ENCODE peak calls at places on chromosomes 5 and 9, in seven cellular contexts. C is right atrium auricular region; J is CD8-positive, alpha-beta memory T cell; T is PC-9; U is CD4-positive, CD25-positive, alpha-beta regulatory T cell; L is mammary epithelial cell; F is fibroblast of lung. O is an unnamed sample.

GRCh38 chr9:37596504-37596903 is 4.1 kb upstream of the TOMM5 start:
- DNase-seq in C (no peak), J (no peak), T (no peak), U (no peak), L (no peak), F (no peak), O (no peak)

GRCh38 chr5:134410822-134411221 is 859 bp downstream of the CDKN2AIPNL start:
- DNase-seq in C (no peak), J (no peak), T (no peak), U (no peak), L (no peak), F (no peak), O (no peak)

GRCh38 chr5:176543428-176544182 is 5.5 kb upstream of the CDHR2 start:
- DNase-seq in C (no peak), J (peak; percentile 78), T (peak; percentile 74), U (peak; percentile 66), L (peak; percentile 61), F (peak; percentile 25), O (peak; percentile 90)

GRCh38 chr9:136345281-136346156 is 18.0 kb downstream of the DNLZ start:
- DNase-seq in C (peak; percentile 91), J (no peak), T (peak; percentile 52), U (no peak), L (peak; percentile 76), F (peak; percentile 51), O (no peak)

GRCh38 chr9:95722141-95722540 is 153.3 kb upstream of the ERCC6L2 start:
- DNase-seq in C (no peak), J (no peak), T (no peak), U (no peak), L (no peak), F (no peak), O (peak; percentile 51)

GRCh38 chr9:111287127-111287526 is 42.9 kb downstream of the OR2K2 start:
- DNase-seq in C (no peak), J (no peak), T (peak; percentile 43), U (no peak), L (peak; percentile 36), F (peak; percentile 88), O (no peak)

GRCh38 chr9:68844623-68845612 is 139.9 kb downstream of the PIP5K1B start:
- DNase-seq in C (peak; percentile 73), J (peak; percentile 10), T (no peak), U (no peak), L (no peak), F (no peak), O (peak; percentile 40)

GRCh38 chr5:93746406-93747056 is 5.1 kb upstream of the POU5F2 start:
- DNase-seq in C (no peak), J (no peak), T (no peak), U (no peak), L (peak; percentile 39), F (peak; percentile 61), O (no peak)

GRCh38 chr9:8802242-8802641 is 1002.7 kb upstream of the DMAC1 start:
- DNase-seq in C (no peak), J (no peak), T (no peak), U (no peak), L (no peak), F (no peak), O (no peak)

GRCh38 chr5:160342413-160342941 is 27.9 kb downstream of the C1QTNF2 start:
- DNase-seq in C (no peak), J (no peak), T (peak; percentile 41), U (no peak), L (peak; percentile 83), F (peak; percentile 83), O (no peak)

GRCh38 chr9:101711330-101711941 is 27.0 kb downstream of the GRIN3A start:
- DNase-seq in C (no peak), J (peak; percentile 11), T (no peak), U (no peak), L (peak; percentile 3), F (no peak), O (no peak)

GRCh38 chr5:163569284-163569683 is 63.9 kb downstream of the MAT2B start:
- DNase-seq in C (no peak), J (no peak), T (no peak), U (no peak), L (peak; percentile 22), F (peak; percentile 45), O (no peak)

GRCh38 chr9:35914307-35914807 is 5.1 kb downstream of the SPAAR start:
- DNase-seq in C (peak; percentile 85), J (peak; percentile 15), T (peak; percentile 69), U (no peak), L (no peak), F (peak; percentile 34), O (peak; percentile 74)

GRCh38 chr5:93193756-93194155 is 387.3 kb downstream of the NR2F1-AS1 start:
- DNase-seq in C (no peak), J (no peak), T (no peak), U (no peak), L (no peak), F (peak; percentile 53), O (no peak)

GRCh38 chr5:169182797-169183196 is 118.1 kb downstream of the SLIT3 start:
- DNase-seq in C (no peak), J (no peak), T (no peak), U (no peak), L (peak; percentile 82), F (no peak), O (no peak)

DNA sequence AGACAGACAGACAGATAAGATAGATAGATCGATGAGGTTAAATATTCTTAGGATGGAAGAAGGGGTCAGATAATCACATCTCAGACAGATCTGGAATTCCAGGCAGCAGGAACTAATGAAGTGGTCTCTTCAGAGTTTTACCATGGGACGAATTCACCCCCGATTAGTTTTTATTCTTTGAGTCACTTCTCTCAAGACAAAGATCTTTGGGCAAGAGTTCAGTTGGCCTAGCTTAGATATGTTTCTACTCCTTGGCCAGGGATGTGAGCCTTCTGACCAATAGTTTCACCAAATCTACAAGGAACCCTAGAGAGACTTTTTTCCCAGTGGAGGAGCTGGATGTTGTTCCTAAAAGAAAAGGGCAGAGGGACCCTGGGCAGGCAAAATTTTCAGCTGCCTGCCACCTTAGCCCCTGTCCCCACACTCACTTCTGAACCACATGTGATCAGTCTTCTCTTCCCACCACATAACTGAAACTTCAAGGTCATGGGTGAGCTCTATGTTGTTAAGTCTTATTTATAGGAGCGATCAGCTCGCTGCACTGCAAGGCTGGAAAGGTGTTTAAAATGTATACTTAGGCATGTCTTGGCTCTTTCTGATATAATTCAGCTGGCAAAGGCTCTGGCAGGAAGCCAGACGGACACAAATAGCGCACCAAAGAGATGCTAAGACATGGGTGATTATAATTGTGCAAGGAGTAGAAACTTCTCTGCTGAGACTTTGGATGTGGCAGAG is 132.9 kb downstream of the PALM2AKAP2 start:
- DNase-seq in C (no peak), J (no peak), T (no peak), U (no peak), L (no peak), F (peak; percentile 44), O (no peak)
- H3K4me1 ChIP-seq in C (no peaks in the 10 kb centered on the region), J (no peaks in the 10 kb centered on the region), T (peaks cover 28% of the 10 kb centered on the region), U (peaks cover under 1% of the 10 kb centered on the region), L (peaks cover 16% of the 10 kb centered on the region), F (peaks cover 37% of the 10 kb centered on the region), O (peaks cover 24% of the 10 kb centered on the region)

GRCh38 chr5:3007577-3007976 is 256.1 kb upstream of the IRX2 start:
- DNase-seq in C (no peak), J (no peak), T (no peak), U (no peak), L (no peak), F (no peak), O (no peak)

GRCh38 chr5:3002230-3002629 is 250.8 kb upstream of the IRX2 start:
- DNase-seq in C (peak; percentile 9), J (no peak), T (no peak), U (no peak), L (no peak), F (no peak), O (no peak)

GRCh38 chr5:3006961-3007551 is 255.6 kb upstream of the IRX2 start:
- DNase-seq in C (no peak), J (no peak), T (no peak), U (no peak), L (no peak), F (no peak), O (no peak)

GRCh38 chr5:3006526-3006925 is 255.0 kb upstream of the IRX2 start:
- DNase-seq in C (peak; percentile 50), J (no peak), T (no peak), U (no peak), L (no peak), F (no peak), O (no peak)

DNA sequence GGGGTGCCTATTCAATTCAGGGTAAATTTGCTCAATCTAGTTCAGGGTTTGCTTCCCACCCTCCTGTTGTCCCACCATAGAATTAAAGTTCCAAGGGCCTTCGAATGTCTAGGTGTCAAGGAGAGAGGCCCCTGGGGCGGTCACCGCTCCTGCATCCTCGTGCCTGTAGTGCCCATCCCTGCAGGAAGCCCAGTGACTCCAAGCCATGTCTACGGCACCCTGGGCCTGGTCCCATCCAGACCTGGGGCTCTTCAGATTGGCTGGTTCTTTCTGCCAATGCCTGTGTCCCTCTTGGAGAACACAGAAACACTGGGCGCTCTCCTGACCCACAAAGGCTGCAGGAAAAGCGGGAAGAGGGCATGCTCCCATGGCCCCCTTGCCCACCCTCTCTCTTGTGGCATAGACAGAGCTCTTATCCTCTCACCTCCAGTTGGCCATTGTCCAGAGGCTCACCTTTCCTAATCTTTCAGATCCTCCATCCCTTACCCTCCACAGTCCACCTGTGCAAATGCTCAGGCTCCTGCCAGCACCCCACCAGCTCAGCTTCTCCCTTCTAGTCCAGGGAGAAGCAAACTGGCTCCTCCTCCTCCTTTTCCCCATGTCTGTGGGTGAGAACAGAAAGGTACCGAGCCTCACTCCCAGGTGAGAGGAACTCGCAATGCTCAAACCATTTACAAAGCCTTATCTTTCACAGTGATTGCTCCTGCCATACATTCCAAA is 253.0 kb upstream of the IRX2 start:
- DNase-seq in C (peak; percentile 30), J (no peak), T (no peak), U (no peak), L (no peak), F (no peak), O (no peak)
- H3K9me3 ChIP-seq in C (no peaks in the 10 kb centered on the region), J (no peaks in the 10 kb centered on the region), T (peaks cover 5% of the 10 kb centered on the region), U (no peaks in the 10 kb centered on the region), L (peaks cover 4% of the 10 kb centered on the region), F (no peaks in the 10 kb centered on the region), O (peaks cover 30% of the 10 kb centered on the region)

GRCh38 chr5:139684881-139685749 is 37.0 kb downstream of the CXXC5 start:
- DNase-seq in C (no peak), J (no peak), T (no peak), U (no peak), L (no peak), F (no peak), O (no peak)

GRCh38 chr5:139686919-139687421 is 38.8 kb downstream of the CXXC5 start:
- DNase-seq in C (no peak), J (no peak), T (no peak), U (no peak), L (no peak), F (no peak), O (no peak)

GRCh38 chr5:139687656-139688055 is 39.5 kb downstream of the CXXC5 start:
- DNase-seq in C (no peak), J (no peak), T (no peak), U (no peak), L (no peak), F (no peak), O (no peak)

GRCh38 chr5:139685886-139686285 is 37.7 kb downstream of the CXXC5 start:
- DNase-seq in C (no peak), J (no peak), T (no peak), U (no peak), L (no peak), F (no peak), O (no peak)

GRCh38 chr5:139686356-139686918 is 38.3 kb downstream of the CXXC5 start:
- DNase-seq in C (no peak), J (no peak), T (no peak), U (no peak), L (no peak), F (no peak), O (no peak)
- H3K4me1 ChIP-seq in C (no peaks in the 10 kb centered on the region), J (no peaks in the 10 kb centered on the region), T (no peaks in the 10 kb centered on the region), U (no peaks in the 10 kb centered on the region), L (peaks cover 8% of the 10 kb centered on the region), F (no peaks in the 10 kb centered on the region), O (peaks cover 11% of the 10 kb centered on the region)

GRCh38 chr9:109931623-109932022 is 151.6 kb downstream of the PALM2AKAP2 start:
- DNase-seq in C (no peak), J (no peak), T (no peak), U (no peak), L (no peak), F (no peak), O (no peak)
- H3K9me3 ChIP-seq in C (no peaks in the 10 kb centered on the region), J (no peaks in the 10 kb centered on the region), T (no peaks in the 10 kb centered on the region), U (no peaks in the 10 kb centered on the region), L (no peaks in the 10 kb centered on the region), F (no peaks in the 10 kb centered on the region), O (no peaks in the 10 kb centered on the region)